ENCODE peak calls at places on chromosomes 3 and 15, in seven cellular contexts. R is heart left ventricle, N is adrenal gland, B is K562, C is right cardiac atrium, G is ovary, D is IMR-90. W is an unnamed sample.

GRCh38 chr3:2514031-2514430 is 415.4 kb downstream of the CNTN4 start:
- DNase-seq in R (no peak), N (no peak), B (no peak), C (no peak), G (no peak), D (no peak), W (no peak)

GRCh38 chr3:16474304-16474703 is 39.2 kb downstream of the RFTN1 start:
- DNase-seq in R (no peak), N (no peak), B (no peak), C (no peak), G (no peak), D (peak; percentile 67), W (no peak)

GRCh38 chr15:45048784-45049631 is 26.0 kb downstream of the SORD start:
- DNase-seq in R (no peak), N (peak; percentile 75), B (peak; percentile 86), C (no peak), G (no peak), D (peak; percentile 40), W (no peak)

GRCh38 chr3:192077795-192078497 is 617.0 kb downstream of the PYDC2 start:
- DNase-seq in R (no peak), N (peak; percentile 24), B (no peak), C (no peak), G (no peak), D (no peak), W (no peak)

GRCh38 chr3:126955004-126955790 is 27.7 kb upstream of the PLXNA1 start:
- DNase-seq in R (no peak), N (no peak), B (no peak), C (no peak), G (no peak), D (no peak), W (no peak)

GRCh38 chr15:74978503-74978902 is 16.9 kb upstream of the SCAMP5 start:
- DNase-seq in R (no peak), N (peak; percentile 75), B (no peak), C (no peak), G (no peak), D (peak; percentile 22), W (no peak)

GRCh38 chr3:126261037-126261436 is 80.7 kb upstream of the ALDH1L1 start:
- DNase-seq in R (no peak), N (peak; percentile 69), B (peak; percentile 15), C (peak; percentile 77), G (peak; percentile 80), D (peak; percentile 61), W (no peak)

GRCh38 chr3:166304509-166305063 is 467.4 kb upstream of the BCHE start:
- DNase-seq in R (no peak), N (no peak), B (no peak), C (no peak), G (no peak), D (no peak), W (no peak)

GRCh38 chr3:78687520-78687919 is 1080.3 kb downstream of the ROBO1 start:
- DNase-seq in R (no peak), N (no peak), B (no peak), C (no peak), G (no peak), D (no peak), W (no peak)

GRCh38 chr3:144148356-144148755 is 176.7 kb downstream of the DIPK2A start:
- DNase-seq in R (no peak), N (no peak), B (no peak), C (no peak), G (no peak), D (no peak), W (no peak)

GRCh38 chr15:65339926-65340325 is 35.4 kb downstream of the RNU5B-1 start:
- DNase-seq in R (no peak), N (no peak), B (no peak), C (no peak), G (no peak), D (no peak), W (no peak)

GRCh38 chr3:14141602-14142315 is 16.9 kb downstream of the TMEM43 start:
- DNase-seq in R (peak; percentile 54), N (no peak), B (no peak), C (no peak), G (no peak), D (no peak), W (no peak)

GRCh38 chr3:119580148-119580760 is 962 bp downstream of the ADPRH start:
- DNase-seq in R (peak; percentile 60), N (peak; percentile 52), B (no peak), C (peak; percentile 34), G (peak; percentile 11), D (no peak), W (no peak)

GRCh38 chr15:101025116-101025885 is 106.1 kb downstream of the LRRK1 start:
- DNase-seq in R (no peak), N (no peak), B (no peak), C (no peak), G (peak; percentile 3), D (no peak), W (no peak)

GRCh38 chr3:169990431-169990830 is 23.8 kb downstream of the SEC62 start:
- DNase-seq in R (no peak), N (no peak), B (no peak), C (no peak), G (no peak), D (no peak), W (no peak)

GRCh38 chr15:45522931-45523331 is 376 bp upstream of the SLC30A4 start:
- DNase-seq in R (no peak), N (peak; percentile 59), B (no peak), C (no peak), G (no peak), D (peak; percentile 25), W (no peak)

DNA sequence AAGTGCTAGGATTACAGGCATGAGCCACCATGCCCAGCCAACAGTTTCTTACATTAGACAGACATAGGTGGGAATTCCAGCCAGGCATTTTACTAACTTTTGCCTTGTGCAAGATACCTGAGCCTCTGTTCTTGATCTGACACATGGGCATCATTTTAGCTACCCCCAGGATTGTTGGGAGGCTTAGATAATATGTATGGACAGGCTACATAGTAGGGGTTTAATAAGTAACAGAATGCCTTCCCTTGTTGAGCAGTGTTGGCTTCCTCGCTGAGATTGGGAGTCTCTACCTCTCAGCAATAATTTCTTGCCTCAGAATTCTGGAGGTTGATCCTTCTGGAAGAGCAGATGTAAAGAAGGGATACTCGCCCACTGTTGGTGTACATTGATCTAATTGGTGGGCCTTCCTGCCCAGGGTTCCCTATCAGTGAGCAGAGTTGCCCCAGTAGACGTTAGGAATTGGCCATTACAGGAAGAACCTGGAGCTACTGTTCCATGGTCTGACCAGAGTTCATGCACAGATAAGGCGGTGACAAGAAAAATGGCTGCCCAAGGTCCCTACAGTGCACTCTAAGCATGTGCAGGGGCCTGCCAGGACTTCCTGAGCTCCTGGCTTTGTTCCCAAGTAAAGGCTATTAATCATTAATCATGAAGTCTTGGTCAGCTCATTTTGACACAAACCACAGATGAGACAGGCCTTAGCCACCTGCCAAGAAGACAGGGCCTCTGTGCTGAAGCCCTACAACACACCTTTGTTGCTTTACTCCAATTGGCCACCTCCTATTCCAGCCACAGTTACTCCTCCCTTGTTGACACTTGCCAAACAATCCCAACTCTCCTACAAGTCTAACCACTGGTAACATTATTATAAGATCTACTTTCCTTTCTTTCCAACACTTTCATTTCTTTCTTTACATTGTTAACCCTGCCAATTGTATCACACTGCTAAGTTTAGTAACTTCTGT is 5.0 kb upstream of the IL17RE start:
- DNase-seq in R (no peak), N (peak; percentile 76), B (peak; percentile 49), C (no peak), G (no peak), D (peak; percentile 41), W (no peak)
- H3K27ac ChIP-seq in R (no peak overlapping the region), N (peak overlapping the region; percentile 75), B (peak overlapping the region; percentile 74), C (no peak overlapping the region), G (no peak overlapping the region), D (no peak overlapping the region), W (peak overlapping the region; percentile 25)

GRCh38 chr3:32857921-32858320 is 40.1 kb downstream of the TRIM71 start:
- DNase-seq in R (no peak), N (no peak), B (no peak), C (no peak), G (no peak), D (no peak), W (no peak)

GRCh38 chr3:32859604-32860237 is 41.9 kb downstream of the TRIM71 start:
- DNase-seq in R (no peak), N (no peak), B (no peak), C (no peak), G (no peak), D (no peak), W (no peak)

GRCh38 chr3:32856901-32857507 is 39.2 kb downstream of the TRIM71 start:
- DNase-seq in R (no peak), N (peak; percentile 4), B (no peak), C (no peak), G (no peak), D (no peak), W (no peak)

GRCh38 chr3:32855350-32855953 is 37.7 kb downstream of the TRIM71 start:
- DNase-seq in R (no peak), N (no peak), B (no peak), C (no peak), G (no peak), D (no peak), W (no peak)

GRCh38 chr3:32856355-32856889 is 38.6 kb downstream of the TRIM71 start:
- DNase-seq in R (no peak), N (no peak), B (no peak), C (no peak), G (no peak), D (no peak), W (no peak)
- H3K4me1 ChIP-seq in R (no peaks in the 10 kb centered on the region), N (no peaks in the 10 kb centered on the region), B (no peaks in the 10 kb centered on the region), C (no peaks in the 10 kb centered on the region), G (no peaks in the 10 kb centered on the region), D (no peaks in the 10 kb centered on the region), W (no peaks in the 10 kb centered on the region)

DNA sequence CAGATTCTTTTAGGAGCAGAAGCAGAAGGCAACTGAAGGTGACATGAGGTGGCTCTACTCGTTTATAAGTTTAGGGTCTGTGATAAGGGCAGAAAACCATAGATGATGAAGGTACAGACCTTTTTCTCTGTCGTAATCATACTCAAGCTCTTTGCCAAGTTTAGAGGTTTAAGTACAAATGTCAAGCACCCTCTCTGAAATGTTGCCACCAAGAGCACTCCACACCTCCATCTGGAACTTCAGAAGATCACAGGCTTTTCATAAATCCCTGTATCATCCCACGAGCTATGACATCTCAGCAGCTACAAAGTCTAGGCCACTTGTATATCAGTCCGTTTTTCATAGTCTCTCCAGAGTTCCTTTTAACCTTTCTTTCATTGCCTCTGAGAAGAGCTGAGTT is 282.3 kb upstream of the THBS1 start:
- DNase-seq in R (no peak), N (no peak), B (no peak), C (no peak), G (no peak), D (no peak), W (no peak)
- H3K27ac ChIP-seq in R (no peak overlapping the region), N (no peak overlapping the region), B (no peak overlapping the region), C (no peak overlapping the region), G (no peak overlapping the region), D (no peak overlapping the region), W (no peak overlapping the region)

GRCh38 chr3:50327943-50328691 is at the start of gene TUSC2:
- DNase-seq in R (peak; percentile 96), N (peak; percentile 99), B (peak; percentile 88), C (peak; percentile 97), G (peak; percentile 95), D (peak; percentile 94), W (peak; percentile 90)

GRCh38 chr3:50333744-50334328 is 5.8 kb upstream of the TUSC2 start:
- DNase-seq in R (peak; percentile 87), N (peak; percentile 44), B (no peak), C (peak; percentile 81), G (no peak), D (peak; percentile 86), W (no peak)

GRCh38 chr3:50334339-50335075 is 6.1 kb downstream of the RASSF1 start:
- DNase-seq in R (no peak), N (no peak), B (no peak), C (no peak), G (no peak), D (no peak), W (no peak)

GRCh38 chr3:50330330-50330729 is 2.3 kb upstream of the TUSC2 start:
- DNase-seq in R (peak; percentile 9), N (no peak), B (no peak), C (peak; percentile 13), G (no peak), D (no peak), W (no peak)

GRCh38 chr3:50331364-50331907 is 3.4 kb upstream of the TUSC2 start:
- DNase-seq in R (no peak), N (no peak), B (no peak), C (peak; percentile 17), G (no peak), D (no peak), W (no peak)
- H3K4me1 ChIP-seq in R (peaks cover 30% of the 10 kb centered on the region), N (peaks cover 51% of the 10 kb centered on the region), B (peaks cover 26% of the 10 kb centered on the region), C (peaks cover 3% of the 10 kb centered on the region), G (peaks cover 10% of the 10 kb centered on the region), D (peaks cover 21% of the 10 kb centered on the region), W (peaks cover 39% of the 10 kb centered on the region)

W was measured in naive thymus-derived CD4-positive, alpha-beta T cell.